ENCODE peak calls at places on chromosome 16, in eight cellular contexts. N, E, A, I, B, M, L and H are unnamed samples.

GRCh38 chr16:73053379-73054130 is 5.6 kb upstream of the ZFHX3 start:
- DNase-seq in A (no peak), B (peak), I (peak), E (no peak), N (peak), M (no peak), L (peak), H (peak)

GRCh38 chr16:57882797-57883196 is 80.5 kb upstream of the KIFC3 start:
- DNase-seq in N (no peak), I (no peak), E (no peak), B (no peak), L (peak), M (peak), A (no peak), H (no peak)

GRCh38 chr16:70331588-70332358 is 14.9 kb upstream of the DDX19A start:
- DNase-seq in A (no peak), B (peak), L (peak), M (peak), N (no peak), E (peak), I (peak), H (peak)

GRCh38 chr16:74117798-74118197 is 178.8 kb upstream of the PSMD7 start:
- DNase-seq in L (no peak), N (no peak), B (no peak), A (no peak), I (no peak), E (no peak), M (no peak), H (no peak)

GRCh38 chr16:30095166-30096078 is 591 bp downstream of the YPEL3 start:
- DNase-seq in N (no peak), I (no peak), A (no peak), B (no peak), L (no peak), M (peak), E (no peak), H (no peak)

GRCh38 chr16:14560523-14560922 is 69.5 kb downstream of the PARN start:
- DNase-seq in M (no peak), I (no peak), L (no peak), N (no peak), B (no peak), E (no peak), A (no peak), H (no peak)

GRCh38 chr16:51151435-51151950 is 423 bp upstream of the SALL1 start:
- DNase-seq in M (peak), I (peak), A (peak), N (no peak), L (peak), B (no peak), E (peak), H (peak)

GRCh38 chr16:87535457-87535854 is 42.6 kb upstream of the ZCCHC14 start:
- DNase-seq in N (no peak), B (no peak), L (no peak), E (no peak), I (no peak), M (no peak), A (no peak), H (no peak)

GRCh38 chr16:11280616-11281522 is at the start of gene PRM1:
- DNase-seq in E (no peak), I (no peak), M (no peak), N (no peak), L (no peak), B (no peak), A (no peak), H (no peak)

GRCh38 chr16:85412911-85413520 is 200.1 kb upstream of the GSE1 start:
- DNase-seq in I (no peak), L (no peak), A (no peak), M (no peak), B (no peak), E (no peak), N (no peak), H (no peak)

GRCh38 chr16:86681440-86681838 is 103.1 kb downstream of the FOXL1 start:
- DNase-seq in A (no peak), N (peak), L (peak), M (no peak), I (no peak), B (no peak), E (no peak), H (no peak)

GRCh38 chr16:12801511-12802042 is 2.1 kb downstream of the CPPED1 start:
- DNase-seq in L (peak), M (no peak), N (peak), A (peak), I (peak), E (no peak), B (no peak), H (no peak)

GRCh38 chr16:86424968-86425367 is 85.4 kb upstream of the FOXF1 start:
- DNase-seq in N (no peak), M (peak), L (no peak), E (no peak), B (no peak), I (peak), A (no peak), H (no peak)

GRCh38 chr16:81732699-81733098 is 46.4 kb upstream of the PLCG2 start:
- DNase-seq in B (no peak), I (no peak), N (no peak), E (no peak), M (no peak), A (no peak), L (no peak), H (no peak)
- TF ChIP-seq CTCF in B (no peak), I (no peak), N (no peak), E (no peak), M (no peak), A (no peak), L (no peak), H (no peak)

GRCh38 chr16:67281536-67282446 is 2.5 kb downstream of the PLEKHG4 start:
- DNase-seq in A (no peak), N (no peak), L (no peak), B (no peak), E (no peak), M (no peak), I (no peak), H (no peak)

GRCh38 chr16:67282447-67282805 is 3.1 kb downstream of the PLEKHG4 start:
- DNase-seq in L (no peak), A (no peak), M (no peak), I (no peak), N (no peak), B (no peak), E (no peak), H (no peak)

GRCh38 chr16:67284699-67285646 is 5.6 kb downstream of the PLEKHG4 start:
- DNase-seq in N (peak), L (peak), M (peak), E (peak), A (no peak), B (peak), I (no peak), H (peak)

GRCh38 chr16:67283826-67284555 is 4.7 kb downstream of the PLEKHG4 start:
- DNase-seq in E (no peak), M (no peak), A (no peak), B (no peak), I (no peak), N (no peak), L (no peak), H (no peak)

DNA sequence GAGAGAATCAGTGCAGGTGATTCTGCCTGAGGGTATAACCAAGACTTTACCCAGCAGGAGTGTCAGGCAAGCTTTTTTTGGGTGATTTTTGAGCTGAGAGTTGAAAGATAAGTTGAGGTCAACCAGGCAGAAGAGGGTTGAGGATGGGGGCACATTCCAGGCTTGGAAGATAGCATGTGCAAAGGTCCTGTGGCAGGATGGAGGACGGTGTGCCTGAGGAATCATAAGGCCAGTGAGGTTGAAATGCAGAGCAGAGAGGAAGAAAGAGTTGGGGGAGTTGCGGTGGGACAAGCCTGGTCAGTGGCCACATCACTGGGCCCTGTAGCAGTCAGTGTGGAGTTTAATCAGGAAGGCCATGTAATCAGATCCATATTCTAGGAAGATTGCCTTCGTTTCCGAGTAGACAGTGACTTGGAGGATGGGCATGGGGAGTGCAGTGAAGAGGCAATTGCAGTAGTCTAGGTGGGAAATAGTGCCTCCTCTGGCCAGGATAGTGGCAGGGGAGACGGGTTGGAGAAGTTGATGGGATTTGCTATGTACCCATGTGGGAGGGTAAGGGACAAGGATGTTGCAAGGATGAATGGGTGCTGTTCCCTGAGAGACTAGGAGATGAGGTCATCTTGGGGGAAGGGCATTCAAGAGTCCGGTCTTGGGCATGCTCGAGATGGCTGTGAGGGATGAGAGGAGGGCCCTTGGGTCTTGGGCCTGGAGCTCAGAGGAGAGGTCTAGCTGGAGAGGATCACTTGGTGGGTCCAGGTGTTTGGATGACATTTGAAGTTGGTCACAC is 3.9 kb downstream of the PLEKHG4 start:
- DNase-seq in E (no peak), A (no peak), L (peak), M (no peak), N (no peak), B (peak), I (peak), H (no peak)
- TF ChIP-seq CTCF in E (no peak), A (no peak), L (peak), M (no peak), N (no peak), B (no peak), I (no peak), H (peak)

DNA sequence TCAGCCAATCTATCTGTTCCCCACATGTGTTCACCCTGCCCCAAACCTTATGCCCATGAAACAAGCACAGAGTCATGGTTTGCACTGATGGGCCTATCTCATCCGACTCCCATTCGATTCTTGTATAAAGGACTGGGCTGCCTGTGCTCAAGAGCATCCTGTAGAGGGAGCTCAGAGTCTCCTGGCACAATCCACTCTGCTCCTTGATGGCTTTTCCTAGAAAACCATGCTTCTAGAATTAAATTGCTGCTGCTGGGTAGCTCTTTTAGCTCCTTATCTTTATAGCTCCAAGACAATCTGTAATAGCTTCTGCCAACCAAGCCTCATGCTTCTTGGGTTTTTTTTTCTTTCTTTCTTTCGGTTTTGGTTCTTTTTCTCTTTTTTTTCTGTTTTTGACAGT is 9.7 kb downstream of the ZNF19 start:
- DNase-seq in M (peak), I (peak), N (peak), E (peak), A (no peak), B (peak), L (peak), H (peak)
- TF ChIP-seq CTCF in M (peak), I (peak), N (peak), E (peak), A (no peak), B (peak), L (peak), H (peak)

GRCh38 chr16:81450783-81451491 is 6.3 kb downstream of the CMIP start:
- DNase-seq in N (no peak), L (no peak), M (no peak), E (no peak), A (no peak), I (no peak), B (no peak), H (no peak)

GRCh38 chr16:81453091-81453728 is 8.6 kb downstream of the CMIP start:
- DNase-seq in I (no peak), N (no peak), A (no peak), L (no peak), E (no peak), M (no peak), B (no peak), H (no peak)

GRCh38 chr16:81449899-81450608 is 5.4 kb downstream of the CMIP start:
- DNase-seq in A (no peak), I (no peak), L (no peak), M (no peak), N (no peak), B (no peak), E (no peak), H (no peak)

GRCh38 chr16:81454044-81454443 is 9.4 kb downstream of the CMIP start:
- DNase-seq in E (no peak), M (no peak), L (no peak), B (no peak), N (no peak), I (no peak), A (no peak), H (no peak)

GRCh38 chr16:81451753-81452680 is 7.4 kb downstream of the CMIP start:
- DNase-seq in E (no peak), A (no peak), L (no peak), N (no peak), M (no peak), B (no peak), I (no peak), H (no peak)
- TF ChIP-seq CTCF in E (no peak), A (no peak), L (no peak), N (no peak), M (no peak), B (no peak), I (no peak), H (no peak)

GRCh38 chr16:8907096-8907495 is 24.9 kb downstream of the LITAFD start:
- DNase-seq in N (no peak), M (no peak), B (no peak), E (no peak), L (no peak), I (no peak), A (no peak), H (no peak)

GRCh38 chr16:8905795-8906591 is 23.8 kb downstream of the LITAFD start:
- DNase-seq in B (no peak), N (no peak), I (no peak), A (no peak), M (peak), E (no peak), L (no peak), H (no peak)

GRCh38 chr16:8904018-8904430 is 21.9 kb downstream of the LITAFD start:
- DNase-seq in B (no peak), I (no peak), N (no peak), E (no peak), M (no peak), A (no peak), L (no peak), H (no peak)

GRCh38 chr16:8903004-8903403 is 20.9 kb downstream of the LITAFD start:
- DNase-seq in B (no peak), E (no peak), I (no peak), N (no peak), A (no peak), L (no peak), M (no peak), H (no peak)

GRCh38 chr16:8905168-8905762 is 23.1 kb downstream of the LITAFD start:
- DNase-seq in M (peak), N (peak), I (peak), B (peak), L (peak), A (no peak), E (no peak), H (peak)
- TF ChIP-seq CTCF in M (peak), N (peak), I (peak), B (peak), L (peak), A (peak), E (no peak), H (peak)

DNA sequence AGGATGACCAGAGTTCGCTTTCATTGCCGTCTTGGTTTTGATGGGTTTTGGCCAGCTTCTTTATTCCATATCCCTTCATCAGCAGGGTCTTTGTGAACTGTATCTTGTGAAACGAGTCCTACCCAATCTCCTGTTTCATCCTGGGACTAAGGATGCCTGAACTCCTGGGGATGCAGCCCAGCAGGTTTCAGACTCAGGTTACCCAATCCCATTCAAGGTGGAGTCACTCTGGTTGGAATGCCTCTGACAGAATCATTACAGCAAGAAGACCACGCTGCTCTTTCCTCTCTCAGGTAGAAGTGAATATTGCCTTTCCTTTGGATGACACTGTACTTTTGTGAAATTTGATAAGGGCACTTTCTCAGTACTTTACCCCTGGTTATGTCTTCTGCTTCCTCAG is 98.1 kb downstream of the CDH11 start:
- DNase-seq in B (peak), E (no peak), A (no peak), N (no peak), I (no peak), L (no peak), M (no peak), H (no peak)
- TF ChIP-seq CTCF in B (no peak), E (no peak), A (no peak), N (no peak), I (no peak), L (no peak), M (no peak), H (no peak)

GRCh38 chr16:89371968-89372634 is 118.3 kb downstream of the ANKRD11 start:
- DNase-seq in L (no peak), B (no peak), M (no peak), I (no peak), E (no peak), N (no peak), A (no peak), H (no peak)

GRCh38 chr16:89373355-89374110 is 116.8 kb downstream of the ANKRD11 start:
- DNase-seq in E (no peak), N (peak), B (no peak), L (peak), M (no peak), A (no peak), I (peak), H (no peak)

GRCh38 chr16:89375686-89376085 is 114.7 kb downstream of the ANKRD11 start:
- DNase-seq in A (no peak), M (no peak), I (no peak), B (no peak), E (no peak), N (no peak), L (no peak), H (peak)

GRCh38 chr16:89375021-89375420 is 115.3 kb downstream of the ANKRD11 start:
- DNase-seq in L (no peak), B (no peak), N (no peak), M (peak), E (no peak), I (peak), A (no peak), H (peak)

GRCh38 chr16:89374393-89374948 is 115.9 kb downstream of the ANKRD11 start:
- DNase-seq in L (peak), I (peak), B (no peak), N (no peak), M (peak), A (no peak), E (peak), H (peak)
- TF ChIP-seq CTCF in L (peak), I (peak), B (no peak), N (no peak), M (peak), A (peak), E (no peak), H (peak)

DNA sequence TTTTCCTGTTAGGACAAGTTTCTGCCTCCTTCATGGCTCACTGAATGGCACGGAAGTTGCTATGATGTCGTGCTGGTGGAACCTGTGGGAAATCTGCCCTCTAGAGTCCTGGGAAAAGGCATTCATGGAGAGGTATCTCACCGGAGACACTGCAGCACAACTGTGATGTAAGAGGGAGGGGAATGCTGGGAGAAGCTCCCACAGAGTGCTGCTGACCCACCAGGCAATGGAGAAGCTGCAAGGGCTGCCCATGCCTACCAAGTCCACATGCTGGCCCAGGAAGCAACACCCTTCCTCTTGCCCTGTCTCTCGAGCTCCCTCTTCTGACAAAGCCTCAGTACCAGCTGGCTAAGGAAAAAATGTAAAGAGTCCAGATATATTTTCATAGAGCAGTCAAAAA is 45.2 kb upstream of the SLC5A11 start:
- DNase-seq in N (peak), B (peak), A (no peak), L (peak), E (no peak), I (peak), M (no peak), H (peak)
- TF ChIP-seq CTCF in N (peak), B (peak), A (peak), L (peak), E (no peak), I (peak), M (no peak), H (peak)

DNA sequence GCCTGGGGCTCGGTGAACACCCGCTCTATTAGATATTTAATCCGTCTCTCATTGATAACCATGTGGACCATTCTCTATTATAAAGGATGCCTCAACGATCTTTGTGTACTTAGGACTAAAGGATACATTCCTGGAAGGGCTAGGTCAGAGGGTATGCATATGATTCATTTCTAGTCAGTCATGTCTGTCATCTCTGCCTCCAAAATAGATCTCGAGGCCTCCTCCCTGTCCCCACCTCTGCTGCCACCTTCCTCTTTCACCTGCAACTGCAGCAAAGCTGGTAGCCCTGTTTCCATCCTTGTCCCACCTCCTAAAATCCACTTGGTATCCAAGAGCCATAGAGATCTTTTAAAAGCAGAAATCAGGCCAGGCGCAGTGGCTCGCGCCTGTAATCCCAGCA is 121.5 kb downstream of the KATNIP start:
- DNase-seq in B (peak), L (no peak), M (no peak), A (no peak), E (no peak), N (no peak), I (no peak), H (no peak)
- TF ChIP-seq CTCF in B (peak), L (no peak), M (peak), A (no peak), E (no peak), N (no peak), I (no peak), H (peak)